ENCODE peak calls at places on chromosomes 7 and 10, in four cellular contexts. S, D, I and W are unnamed samples.

GRCh38 chr7:11613292-11613930 is 218.6 kb downstream of the THSD7A start:
- DNase-seq in S (no peak), D (no peak), I (no peak), W (no peak)

GRCh38 chr7:55342216-55342871 is 22.8 kb upstream of the LANCL2 start:
- DNase-seq in S (no peak), D (no peak), I (no peak), W (no peak)

GRCh38 chr10:119427263-119427864 is 115.2 kb downstream of the RGS10 start:
- DNase-seq in S (no peak), D (no peak), I (no peak), W (no peak)

GRCh38 chr10:116538461-116538860 is 7.3 kb upstream of the PNLIP start:
- DNase-seq in S (no peak), D (no peak), I (no peak), W (no peak)

GRCh38 chr10:130485958-130486680 is 349.9 kb downstream of the GLRX3 start:
- DNase-seq in S (no peak), D (no peak), I (no peak), W (no peak)

GRCh38 chr7:2299131-2299829 is 15.0 kb downstream of the SNX8 start:
- DNase-seq in S (peak; percentile 55), D (no peak), I (no peak), W (no peak)

GRCh38 chr10:90171014-90171722 is 469.8 kb downstream of the KIF20B start:
- DNase-seq in S (no peak), D (no peak), I (no peak), W (no peak)

GRCh38 chr7:6623589-6624245 is 8.3 kb downstream of the ZNF853 start:
- DNase-seq in S (no peak), D (no peak), I (no peak), W (no peak)

DNA sequence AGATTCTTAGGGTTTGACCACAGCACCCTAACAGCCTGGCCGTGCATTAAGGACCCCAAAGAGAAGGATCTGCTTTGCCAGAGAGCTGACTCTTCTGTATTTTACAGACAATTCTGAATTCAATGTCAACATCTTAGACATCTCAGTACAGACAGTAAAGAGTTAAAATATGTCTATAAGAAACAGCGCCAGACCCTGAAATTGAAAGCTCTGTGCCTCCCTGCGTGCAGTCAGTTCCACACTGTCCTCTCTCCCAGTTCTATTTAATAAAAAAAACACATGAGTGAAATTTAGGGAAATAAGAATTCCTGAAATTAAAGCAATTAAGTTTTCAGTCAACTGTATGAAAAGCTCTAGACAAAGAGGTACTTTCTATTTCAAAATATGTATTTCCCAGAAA is 45.1 kb downstream of the MET start:
- DNase-seq in S (no peak), D (no peak), I (no peak), W (no peak)
- H3K27ac ChIP-seq in S (no peak overlapping the region), D (no peak overlapping the region), I (no peak overlapping the region), W (peak overlapping the region; percentile 67)

GRCh38 chr7:118304100-118304499 is 79.6 kb downstream of the ANKRD7 start:
- DNase-seq in S (no peak), D (no peak), I (no peak), W (no peak)
- H3K4me1 ChIP-seq in S (peaks cover 24% of the 10 kb centered on the region), D (no peaks in the 10 kb centered on the region), I (no peaks in the 10 kb centered on the region), W (no peaks in the 10 kb centered on the region)

DNA sequence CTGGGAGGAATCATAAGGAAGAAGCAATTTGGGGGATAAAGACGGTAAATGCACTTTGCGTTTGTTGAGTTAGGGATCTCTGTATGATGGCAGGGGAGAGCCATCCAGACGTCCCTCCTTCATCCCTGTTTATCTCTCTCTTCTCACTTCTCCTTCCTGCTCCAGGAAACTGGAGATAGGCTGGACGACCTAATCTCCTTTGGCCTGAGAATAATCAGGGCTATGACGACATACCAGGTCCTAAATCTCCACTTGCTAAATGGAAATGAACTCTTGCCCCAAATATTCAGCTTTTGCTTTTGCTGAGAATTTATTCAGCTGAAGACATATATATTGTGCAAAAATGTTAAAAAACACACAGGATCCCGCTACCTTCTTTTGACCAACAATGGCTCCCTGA is 182.9 kb upstream of the INHBA start:
- DNase-seq in S (no peak), D (no peak), I (no peak), W (no peak)
- TF ChIP-seq CTCF in S (no peak), D (no peak), I (no peak), W (no peak)

GRCh38 chr10:16822726-16823360 is 5.6 kb upstream of the RSU1 start:
- DNase-seq in S (no peak), D (no peak), I (no peak), W (no peak)

GRCh38 chr10:16832351-16833080 is 15.3 kb upstream of the RSU1 start:
- DNase-seq in S (peak; percentile 52), D (no peak), I (no peak), W (no peak)

GRCh38 chr10:16828114-16828568 is 10.9 kb upstream of the RSU1 start:
- DNase-seq in S (peak; percentile 39), D (peak; percentile 69), I (no peak), W (no peak)

GRCh38 chr10:16828731-16829175 is 11.5 kb upstream of the RSU1 start:
- DNase-seq in S (peak; percentile 36), D (no peak), I (no peak), W (no peak)
- H3K27ac ChIP-seq in S (peak overlapping the region; percentile 68), D (no peak overlapping the region), I (no peak overlapping the region), W (no peak overlapping the region)

GRCh38 chr10:29733323-29733722 is 98.6 kb upstream of the SVIL start:
- DNase-seq in S (no peak), D (no peak), I (no peak), W (no peak)

GRCh38 chr10:29730461-29730860 is 95.7 kb upstream of the SVIL start:
- DNase-seq in S (no peak), D (no peak), I (no peak), W (no peak)

GRCh38 chr10:29732918-29733317 is 98.1 kb upstream of the SVIL start:
- DNase-seq in S (no peak), D (no peak), I (no peak), W (no peak)

GRCh38 chr10:29730969-29731368 is 96.2 kb upstream of the SVIL start:
- DNase-seq in S (no peak), D (no peak), I (no peak), W (no peak)

DNA sequence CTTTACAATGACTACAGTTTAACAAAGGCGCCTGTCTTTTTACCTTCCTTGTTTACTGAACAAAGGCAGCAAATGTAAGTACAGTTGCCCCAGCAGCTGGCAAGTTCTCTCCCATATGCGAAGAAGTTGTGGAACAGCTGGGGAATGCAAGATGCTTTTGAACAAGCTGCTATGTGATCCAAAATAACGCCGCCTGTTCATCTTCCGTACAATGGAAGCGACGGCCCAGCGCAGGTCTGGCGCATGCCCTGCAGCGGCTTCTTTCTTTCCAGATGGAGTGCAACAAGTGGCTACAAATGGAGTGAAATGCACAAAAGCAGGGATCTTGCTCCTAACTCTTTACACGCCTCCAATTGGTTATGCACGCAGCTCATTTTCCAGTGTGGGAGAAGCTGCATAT is 97.0 kb upstream of the SVIL start:
- DNase-seq in S (no peak), D (no peak), I (no peak), W (no peak)
- H3K4me1 ChIP-seq in S (peaks cover 76% of the 10 kb centered on the region), D (peaks cover 11% of the 10 kb centered on the region), I (peaks cover 7% of the 10 kb centered on the region), W (peaks cover 9% of the 10 kb centered on the region)

GRCh38 chr7:118245267-118246040 is 20.9 kb downstream of the ANKRD7 start:
- DNase-seq in S (no peak), D (no peak), I (no peak), W (no peak)

GRCh38 chr7:118252087-118252486 is 27.6 kb downstream of the ANKRD7 start:
- DNase-seq in S (no peak), D (no peak), I (no peak), W (no peak)

DNA sequence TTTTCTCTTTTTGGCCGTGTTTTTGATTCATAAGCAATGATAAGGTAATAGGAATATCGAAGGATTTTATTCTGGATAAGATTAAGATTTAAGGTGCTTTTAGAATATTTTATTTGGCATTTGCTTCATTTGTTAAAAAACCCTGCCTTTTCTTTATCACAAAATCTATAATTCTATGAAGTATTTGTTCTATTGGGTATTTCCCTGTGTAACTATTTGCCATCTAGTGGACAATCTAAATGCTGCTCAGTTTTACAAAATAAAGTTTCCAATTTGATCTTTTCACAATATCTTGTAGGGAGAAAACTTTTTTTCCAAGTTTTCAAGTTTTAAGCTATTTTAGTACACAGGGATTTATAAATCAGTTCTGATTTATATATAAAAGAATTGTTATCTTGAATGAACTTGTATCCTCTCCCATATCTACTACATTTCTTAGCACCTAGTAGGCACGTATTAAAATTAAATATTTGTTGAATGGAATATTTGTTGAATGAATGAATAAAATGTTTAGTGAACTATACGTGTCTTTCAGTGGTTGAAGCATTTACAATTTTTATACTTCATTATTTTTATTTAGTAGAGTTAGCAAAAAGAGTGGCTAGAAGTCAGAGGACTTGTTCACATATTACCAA is 26.5 kb downstream of the ANKRD7 start:
- DNase-seq in S (no peak), D (no peak), I (no peak), W (no peak)
- TF ChIP-seq CTCF in S (no peak), D (peak; percentile 11), I (no peak), W (peak; percentile 55)

GRCh38 chr10:91312031-91312733 is 91.7 kb downstream of the PCGF5 start:
- DNase-seq in S (no peak), D (no peak), I (no peak), W (no peak)
- H3K27ac ChIP-seq in S (no peak overlapping the region), D (no peak overlapping the region), I (no peak overlapping the region), W (no peak overlapping the region)

GRCh38 chr10:101134299-101135127 is 3.4 kb downstream of the TLX1 start:
- DNase-seq in S (no peak), D (no peak), I (no peak), W (no peak)

GRCh38 chr10:101136708-101137121 is 5.6 kb downstream of the TLX1 start:
- DNase-seq in S (no peak), D (no peak), I (no peak), W (no peak)

GRCh38 chr10:101136007-101136707 is 5.1 kb downstream of the TLX1 start:
- DNase-seq in S (no peak), D (no peak), I (no peak), W (peak; percentile 47)

GRCh38 chr10:101133489-101134298 is 2.6 kb downstream of the TLX1 start:
- DNase-seq in S (no peak), D (no peak), I (no peak), W (no peak)

DNA sequence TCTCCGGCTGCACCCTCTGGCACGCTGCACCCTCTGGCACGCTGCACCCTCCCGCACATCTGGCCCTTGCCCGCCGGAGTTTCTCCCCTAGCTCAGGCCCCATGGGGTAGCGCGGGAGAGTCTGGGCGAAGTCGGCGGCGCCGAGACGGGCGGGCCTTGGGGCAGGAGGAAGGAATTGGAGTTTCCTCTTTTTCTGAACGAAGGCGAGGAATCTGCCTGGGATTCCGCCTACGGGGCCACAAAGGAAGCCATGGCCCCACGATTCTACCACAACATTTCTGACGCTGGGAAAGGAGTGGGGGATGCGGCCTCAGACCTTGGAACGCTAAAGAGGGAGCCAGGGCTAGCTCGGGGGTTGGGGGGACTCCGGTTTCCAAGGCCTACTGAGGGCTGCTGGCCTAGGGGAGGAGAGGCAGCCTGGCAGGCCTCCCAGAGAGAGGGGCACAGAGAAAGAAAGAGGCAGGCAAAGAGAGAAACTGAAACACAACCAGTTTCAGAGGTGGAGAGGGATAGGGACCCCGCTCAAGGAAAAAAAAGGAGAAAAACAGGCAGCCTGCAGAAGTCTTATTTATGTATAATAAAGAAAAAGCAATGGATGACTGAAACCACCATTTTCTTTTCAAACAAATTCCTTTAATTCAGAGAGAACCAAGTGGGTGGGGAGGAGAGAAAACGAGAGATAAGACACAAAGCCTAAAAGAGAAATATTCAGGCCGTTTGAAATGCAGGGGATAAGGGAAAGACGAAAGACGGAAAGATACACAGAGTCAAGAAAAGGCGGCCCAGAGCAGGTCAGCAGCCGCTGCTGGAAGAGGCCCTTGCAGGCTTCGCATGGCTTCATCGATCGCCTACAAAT is 4.3 kb downstream of the TLX1 start:
- DNase-seq in S (no peak), D (no peak), I (no peak), W (peak; percentile 52)
- H3K4me1 ChIP-seq in S (peaks cover 52% of the 10 kb centered on the region), D (peaks cover 5% of the 10 kb centered on the region), I (peaks cover 19% of the 10 kb centered on the region), W (no peaks in the 10 kb centered on the region)